ENCODE peak calls at places on chromosomes 13 and 19, in four cellular contexts. C, O, B and Y are unnamed samples.

GRCh38 chr19:46254776-46255175 is 25.2 kb downstream of the IGFL1 start:
- DNase-seq in C (no peak), O (no peak), B (no peak), Y (no peak)

GRCh38 chr13:49082653-49083536 is 107.2 kb downstream of the FNDC3A start:
- DNase-seq in C (no peak), O (no peak), B (no peak), Y (no peak)

GRCh38 chr13:59776924-59777690 is 386.6 kb downstream of the DIAPH3 start:
- DNase-seq in C (no peak), B (no peak), O (no peak), Y (no peak)

GRCh38 chr13:59906413-59907027 is 257.2 kb downstream of the DIAPH3 start:
- DNase-seq in O (no peak), B (no peak), C (no peak), Y (no peak)

GRCh38 chr13:114134111-114134943 is 1.9 kb upstream of the RASA3 start:
- DNase-seq in B (no peak), C (no peak), O (peak), Y (peak)

GRCh38 chr13:111363591-111363990 is 43.1 kb downstream of the TEX29 start:
- DNase-seq in B (no peak), C (no peak), O (no peak), Y (no peak)

GRCh38 chr13:30774214-30774730 is 38.9 kb downstream of the ALOX5AP start:
- DNase-seq in B (no peak), O (no peak), C (no peak), Y (no peak)

GRCh38 chr19:280541-281007 is 10.6 kb downstream of the PLPP2 start:
- DNase-seq in B (no peak), O (peak), C (no peak), Y (no peak)

DNA sequence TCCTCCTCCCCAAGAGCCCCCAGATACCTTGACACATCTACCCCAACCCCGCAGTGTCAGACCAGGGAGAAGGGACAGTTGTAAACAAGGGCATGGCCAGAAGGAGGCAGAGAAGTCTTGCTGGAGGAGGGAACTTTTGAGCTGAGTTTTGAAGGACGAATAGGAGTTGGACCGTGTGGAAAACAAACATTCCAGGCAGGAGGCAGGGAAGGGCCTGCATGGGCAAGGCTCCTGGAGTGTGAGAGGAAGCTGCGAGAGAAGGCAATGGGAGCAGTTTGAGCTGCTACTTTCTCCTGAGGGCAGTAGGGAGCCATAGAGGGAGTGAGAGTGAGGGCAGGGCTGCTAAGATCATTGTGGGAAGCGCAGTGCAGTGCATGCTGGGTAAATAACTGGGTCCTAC is 23.3 kb downstream of the IL12RB1 start:
- DNase-seq in O (peak), B (peak), C (no peak), Y (peak)
- H3K27ac ChIP-seq in O (no peak), B (no peak), C (no peak), Y (no peak)

GRCh38 chr13:99759163-99759552 is 212.4 kb downstream of the ZIC5 start:
- DNase-seq in B (no peak), O (no peak), C (no peak), Y (no peak)
- TF ChIP-seq CTCF in B (no peak), O (no peak), C (no peak), Y (no peak)

DNA sequence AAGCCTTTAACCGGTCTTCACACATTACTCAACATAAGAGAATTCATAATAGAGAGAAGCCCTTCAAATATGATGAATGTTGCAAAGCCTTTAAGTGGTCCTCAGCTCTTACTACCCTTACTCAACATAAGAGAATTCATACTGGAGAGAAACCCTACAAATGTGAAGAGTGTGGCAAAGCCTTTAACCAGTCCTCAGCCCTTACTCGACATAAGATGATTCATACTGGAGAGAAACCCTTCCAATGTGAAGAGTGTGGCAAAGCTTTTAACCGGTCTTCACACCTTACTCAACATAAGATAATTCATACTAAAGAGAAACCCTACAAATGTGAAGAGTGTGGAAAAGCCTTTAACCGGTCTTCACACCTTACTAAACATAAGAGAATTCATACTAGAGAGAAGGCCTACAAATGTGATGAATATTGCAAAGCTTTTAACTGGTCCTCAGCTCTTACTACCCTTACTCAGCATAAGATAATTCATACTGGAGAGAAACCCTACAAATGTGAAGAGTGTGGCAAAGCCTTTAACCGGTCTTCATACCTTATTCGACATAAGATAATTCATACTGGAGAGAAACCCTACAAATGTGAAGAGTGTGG is 36.4 kb downstream of the ZNF257 start:
- DNase-seq in O (no peak), C (no peak), B (no peak), Y (no peak)
- H3K27ac ChIP-seq in O (no peak), C (no peak), B (no peak), Y (no peak)

DNA sequence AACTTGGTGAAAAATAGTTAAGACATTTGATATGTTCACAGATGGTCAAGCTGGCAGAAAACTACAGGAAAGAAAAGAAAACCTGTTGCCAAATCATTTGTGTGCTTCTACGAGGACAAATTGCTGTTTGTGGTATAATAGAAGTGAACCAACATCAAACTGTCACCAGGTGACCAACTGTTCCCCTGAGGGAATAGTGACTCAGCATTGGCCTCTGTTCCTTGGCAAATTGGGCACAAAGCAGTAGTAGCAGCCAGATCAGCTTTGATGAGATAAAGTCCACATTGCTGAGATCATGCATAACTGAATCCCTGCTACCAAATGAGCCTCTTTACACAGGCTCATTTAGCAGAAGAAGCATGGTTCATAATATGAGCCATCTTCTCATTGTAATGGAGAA is 103.5 kb downstream of the POSTN start:
- DNase-seq in O (no peak), B (no peak), C (no peak), Y (no peak)
- TF ChIP-seq CTCF in O (no peak), B (no peak), C (no peak), Y (no peak)